ENCODE peak calls at places on chromosomes 6 and 20, in ten cellular contexts. C, I, S, J, R, D, Z, L, U and P are unnamed samples.

GRCh38 chr6:31345026-31345730 is 11.8 kb downstream of the HLA-B start:
- DNase-seq in C (no peak), I (no peak), S (no peak), J (no peak), R (no peak), D (no peak), Z (no peak), L (no peak), U (no peak), P (no peak)

GRCh38 chr6:151451417-151451949 is 443 bp downstream of the RMND1 start:
- DNase-seq in C (no peak), I (no peak), S (no peak), J (no peak), R (no peak), D (no peak), Z (no peak), L (no peak), U (no peak), P (no peak)

GRCh38 chr6:46440133-46440532 is 51.1 kb downstream of the RCAN2 start:
- DNase-seq in C (peak), I (no peak), S (no peak), J (no peak), R (no peak), D (no peak), Z (no peak), L (no peak), U (no peak), P (peak)

GRCh38 chr6:52063584-52064400 is 23.6 kb downstream of the PKHD1 start:
- DNase-seq in C (peak), I (peak), S (peak), J (no peak), R (peak), D (no peak), Z (peak), L (peak), U (peak), P (no peak)

GRCh38 chr6:116672306-116672705 is 3.7 kb upstream of the ZUP1 start:
- DNase-seq in C (no peak), I (no peak), S (no peak), J (no peak), R (no peak), D (no peak), Z (no peak), L (no peak), U (no peak), P (no peak)

GRCh38 chr20:63009988-63010769 is 3.4 kb upstream of the BHLHE23 start:
- DNase-seq in C (no peak), I (peak), S (peak), J (no peak), R (peak), D (no peak), Z (peak), L (no peak), U (no peak), P (no peak)

GRCh38 chr6:20367716-20368485 is 33.8 kb upstream of the E2F3 start:
- DNase-seq in C (no peak), I (no peak), S (peak), J (no peak), R (no peak), D (no peak), Z (no peak), L (no peak), U (no peak), P (no peak)

GRCh38 chr6:123745877-123746276 is 57.8 kb upstream of the NKAIN2 start:
- DNase-seq in C (no peak), I (no peak), S (no peak), J (no peak), R (no peak), D (no peak), Z (no peak), L (no peak), U (no peak), P (no peak)

GRCh38 chr20:43579861-43580793 is 10.6 kb upstream of the IFT52 start:
- DNase-seq in C (no peak), I (peak), S (no peak), J (no peak), R (no peak), D (no peak), Z (no peak), L (peak), U (no peak), P (no peak)

GRCh38 chr20:64159711-64160110 is 4.5 kb upstream of the MYT1 start:
- DNase-seq in C (no peak), I (no peak), S (no peak), J (no peak), R (no peak), D (peak), Z (no peak), L (no peak), U (no peak), P (no peak)

GRCh38 chr6:42960243-42961019 is at the start of gene GNMT:
- DNase-seq in C (no peak), I (peak), S (peak), J (peak), R (peak), D (peak), Z (no peak), L (no peak), U (peak), P (no peak)

GRCh38 chr6:163387317-163387716 is 27.2 kb upstream of the QKI start:
- DNase-seq in C (no peak), I (peak), S (no peak), J (no peak), R (no peak), D (no peak), Z (no peak), L (no peak), U (no peak), P (no peak)

GRCh38 chr6:87152528-87152950 is 2.8 kb upstream of the ZNF292 start:
- DNase-seq in C (no peak), I (peak), S (no peak), J (peak), R (no peak), D (no peak), Z (no peak), L (no peak), U (no peak), P (peak)

GRCh38 chr6:42696526-42697267 is 25.7 kb downstream of the PRPH2 start:
- DNase-seq in C (peak), I (peak), S (no peak), J (no peak), R (no peak), D (no peak), Z (no peak), L (no peak), U (no peak), P (peak)

GRCh38 chr6:82785206-82785605 is 280.4 kb downstream of the UBE3D start:
- DNase-seq in C (no peak), I (no peak), S (no peak), J (no peak), R (no peak), D (no peak), Z (no peak), L (no peak), U (no peak), P (no peak)

GRCh38 chr20:53708129-53708968 is 114.7 kb upstream of the ZNF217 start:
- DNase-seq in C (peak), I (no peak), S (peak), J (no peak), R (peak), D (no peak), Z (peak), L (no peak), U (no peak), P (peak)

GRCh38 chr20:62709537-62709905 is 885 bp downstream of the NTSR1 start:
- DNase-seq in C (no peak), I (no peak), S (no peak), J (no peak), R (no peak), D (peak), Z (no peak), L (no peak), U (no peak), P (no peak)

GRCh38 chr6:28867078-28867414 is 56.7 kb downstream of the TRIM27 start:
- DNase-seq in C (no peak), I (no peak), S (peak), J (no peak), R (no peak), D (no peak), Z (no peak), L (no peak), U (no peak), P (no peak)

GRCh38 chr6:52526634-52527033 is 50.2 kb downstream of the TRAM2 start:
- DNase-seq in C (peak), I (no peak), S (no peak), J (no peak), R (no peak), D (no peak), Z (no peak), L (no peak), U (no peak), P (no peak)

GRCh38 chr20:35698298-35699126 is 640 bp downstream of the NFS1 start:
- DNase-seq in C (no peak), I (peak), S (no peak), J (no peak), R (no peak), D (peak), Z (no peak), L (no peak), U (no peak), P (no peak)

GRCh38 chr6:163596174-163596573 is 181.7 kb downstream of the QKI start:
- DNase-seq in C (no peak), I (no peak), S (no peak), J (no peak), R (no peak), D (no peak), Z (no peak), L (no peak), U (no peak), P (no peak)

GRCh38 chr6:163416640-163417253 is 2.2 kb downstream of the QKI start:
- DNase-seq in C (peak), I (peak), S (peak), J (peak), R (no peak), D (no peak), Z (no peak), L (no peak), U (peak), P (no peak)

GRCh38 chr6:163253556-163254213 is 160.8 kb upstream of the QKI start:
- DNase-seq in C (no peak), I (no peak), S (no peak), J (no peak), R (no peak), D (no peak), Z (no peak), L (no peak), U (no peak), P (no peak)

GRCh38 chr6:70180183-70180903 is 122.5 kb downstream of the COL9A1 start:
- DNase-seq in C (no peak), I (no peak), S (no peak), J (no peak), R (no peak), D (no peak), Z (no peak), L (no peak), U (no peak), P (no peak)

GRCh38 chr6:122352958-122353357 is 46.5 kb upstream of the HSF2 start:
- DNase-seq in C (no peak), I (no peak), S (no peak), J (no peak), R (no peak), D (no peak), Z (no peak), L (no peak), U (no peak), P (no peak)